ENCODE peak calls at places on chromosomes 3 and 15, in seven cellular contexts. S, N, R, K, F, J and M are unnamed samples.

GRCh38 chr3:72618739-72619138 is 229.5 kb downstream of the SHQ1 start:
- DNase-seq in S (no peak), N (no peak), R (no peak), K (no peak), F (no peak), J (no peak), M (no peak)

GRCh38 chr15:56917652-56918045 is 795 bp upstream of the TCF12 start:
- DNase-seq in S (peak; percentile 11), N (no peak), R (no peak), K (no peak), F (no peak), J (no peak), M (no peak)

GRCh38 chr3:140206196-140207040 is 271.4 kb downstream of the CLSTN2 start:
- DNase-seq in S (no peak), N (peak; percentile 17), R (peak; percentile 18), K (peak; percentile 38), F (peak; percentile 32), J (peak; percentile 27), M (peak; percentile 18)

GRCh38 chr15:74780983-74781672 is 752 bp upstream of the CSK start:
- DNase-seq in S (no peak), N (no peak), R (peak; percentile 28), K (no peak), F (peak; percentile 31), J (no peak), M (no peak)

GRCh38 chr3:80384811-80385210 is 617.0 kb upstream of the ROBO1 start:
- DNase-seq in S (no peak), N (no peak), R (no peak), K (no peak), F (no peak), J (no peak), M (no peak)

GRCh38 chr15:89492934-89493631 is 3.3 kb downstream of the RHCG start:
- DNase-seq in S (no peak), N (no peak), R (no peak), K (no peak), F (no peak), J (no peak), M (no peak)

GRCh38 chr3:85481411-85482192 is 522.8 kb downstream of the CADM2 start:
- DNase-seq in S (no peak), N (no peak), R (no peak), K (no peak), F (no peak), J (no peak), M (no peak)

GRCh38 chr3:158158969-158159368 is 49.1 kb downstream of the RSRC1 start:
- DNase-seq in S (no peak), N (no peak), R (no peak), K (no peak), F (no peak), J (no peak), M (no peak)

GRCh38 chr15:96314508-96314907 is 16.0 kb upstream of the NR2F2 start:
- DNase-seq in S (no peak), N (no peak), R (no peak), K (no peak), F (no peak), J (no peak), M (no peak)

GRCh38 chr3:175111036-175111435 is 251.9 kb downstream of the NAALADL2 start:
- DNase-seq in S (no peak), N (no peak), R (peak; percentile 73), K (no peak), F (peak; percentile 63), J (peak; percentile 36), M (no peak)

GRCh38 chr3:52067046-52067445 is 10.7 kb upstream of the DUSP7 start:
- DNase-seq in S (no peak), N (no peak), R (no peak), K (no peak), F (no peak), J (no peak), M (no peak)

GRCh38 chr3:96266395-96267187 is 547.8 kb upstream of the EPHA6 start:
- DNase-seq in S (no peak), N (no peak), R (no peak), K (no peak), F (no peak), J (peak; percentile 69), M (no peak)

GRCh38 chr3:72441284-72441994 is 406.8 kb downstream of the SHQ1 start:
- DNase-seq in S (no peak), N (no peak), R (peak; percentile 6), K (no peak), F (peak; percentile 30), J (peak; percentile 28), M (no peak)

GRCh38 chr3:21621396-21621695 is 129.7 kb downstream of the ZNF385D start:
- DNase-seq in S (no peak), N (no peak), R (peak; percentile 22), K (no peak), F (peak; percentile 73), J (peak; percentile 56), M (no peak)

GRCh38 chr15:38038659-38039442 is 104.4 kb downstream of the TMCO5A start:
- DNase-seq in S (no peak), N (no peak), R (peak; percentile 89), K (no peak), F (peak; percentile 53), J (peak; percentile 75), M (no peak)

GRCh38 chr3:16024548-16024947 is 149.9 kb upstream of the GALNT15 start:
- DNase-seq in S (no peak), N (no peak), R (no peak), K (no peak), F (no peak), J (no peak), M (no peak)

GRCh38 chr15:80576519-80577090 is 118.5 kb upstream of the ABHD17C start:
- DNase-seq in S (no peak), N (no peak), R (no peak), K (no peak), F (no peak), J (no peak), M (no peak)

GRCh38 chr3:153138267-153139210 is 23.5 kb upstream of the RAP2B start:
- DNase-seq in S (peak; percentile 25), N (peak; percentile 19), R (peak; percentile 96), K (no peak), F (peak; percentile 91), J (peak; percentile 93), M (peak; percentile 38)

GRCh38 chr3:187714404-187714979 is 12.1 kb upstream of the RTP2 start:
- DNase-seq in S (peak; percentile 75), N (peak; percentile 80), R (peak; percentile 73), K (peak; percentile 81), F (peak; percentile 80), J (peak; percentile 82), M (peak; percentile 72)

GRCh38 chr3:81463761-81464160 is 297.7 kb downstream of the GBE1 start:
- DNase-seq in S (no peak), N (no peak), R (no peak), K (no peak), F (no peak), J (peak; percentile 44), M (no peak)

GRCh38 chr15:101359365-101359947 is 64.4 kb upstream of the SNRPA1 start:
- DNase-seq in S (no peak), N (no peak), R (peak; percentile 9), K (no peak), F (no peak), J (no peak), M (no peak)

GRCh38 chr3:20669184-20669583 is 483.2 kb upstream of the SGO1 start:
- DNase-seq in S (no peak), N (peak; percentile 80), R (no peak), K (no peak), F (peak; percentile 69), J (peak; percentile 66), M (no peak)

DNA sequence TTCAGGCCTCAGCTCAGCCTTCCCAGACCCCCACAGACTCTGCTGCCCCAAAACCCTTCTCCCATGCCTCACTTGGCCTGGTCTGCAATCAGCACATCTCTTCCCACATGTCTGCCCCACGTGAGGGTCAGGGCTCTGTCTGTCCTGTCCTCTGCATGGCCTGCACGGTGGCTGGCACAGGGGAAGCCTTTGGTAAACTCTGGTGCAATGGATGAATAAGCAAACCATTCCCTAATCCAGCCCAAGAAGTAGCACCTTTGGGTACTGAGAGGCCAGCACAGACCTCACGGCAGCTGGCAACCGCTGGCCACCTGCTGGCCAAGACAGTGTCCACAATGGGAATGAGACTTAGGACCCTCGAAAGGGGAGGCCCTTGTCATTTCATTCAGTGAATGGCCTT is 27.7 kb downstream of the ABTB1 start:
- DNase-seq in S (no peak), N (no peak), R (no peak), K (no peak), F (no peak), J (no peak), M (no peak)
- TF ChIP-seq CTCF in S (no peak), N (no peak), R (no peak), K (no peak), F (no peak), J (no peak), M (no peak)

GRCh38 chr3:184347321-184348056 is 10.1 kb downstream of the FAM131A start:
- DNase-seq in S (no peak), N (no peak), R (no peak), K (no peak), F (peak; percentile 63), J (peak; percentile 71), M (no peak)

GRCh38 chr3:184348057-184348382 is 10.6 kb downstream of the FAM131A start:
- DNase-seq in S (no peak), N (no peak), R (no peak), K (no peak), F (no peak), J (no peak), M (no peak)

GRCh38 chr3:184344579-184345350 is 7.4 kb downstream of the FAM131A start:
- DNase-seq in S (no peak), N (no peak), R (no peak), K (no peak), F (no peak), J (no peak), M (no peak)

GRCh38 chr3:184346480-184346879 is 9.1 kb downstream of the FAM131A start:
- DNase-seq in S (no peak), N (no peak), R (no peak), K (no peak), F (no peak), J (no peak), M (no peak)

DNA sequence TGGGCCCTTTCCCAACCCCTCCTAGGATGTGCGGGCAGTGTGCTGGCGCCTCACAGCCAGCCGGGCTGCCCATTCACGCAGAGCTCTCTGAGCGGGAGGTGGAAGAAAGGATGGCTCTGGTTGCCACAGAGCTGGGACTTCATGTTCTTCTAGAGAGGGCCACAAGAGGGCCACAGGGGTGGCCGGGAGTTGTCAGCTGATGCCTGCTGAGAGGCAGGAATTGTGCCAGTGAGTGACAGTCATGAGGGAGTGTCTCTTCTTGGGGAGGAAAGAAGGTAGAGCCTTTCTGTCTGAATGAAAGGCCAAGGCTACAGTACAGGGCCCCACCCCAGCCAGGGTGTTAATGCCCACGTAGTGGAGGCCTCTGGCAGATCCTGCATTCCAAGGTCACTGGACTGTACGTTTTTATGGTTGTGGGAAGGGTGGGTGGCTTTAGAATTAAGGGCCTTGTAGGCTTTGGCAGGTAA is 8.3 kb downstream of the FAM131A start:
- DNase-seq in S (peak; percentile 45), N (peak; percentile 67), R (peak; percentile 50), K (peak; percentile 73), F (peak; percentile 70), J (peak; percentile 51), M (peak; percentile 65)
- TF ChIP-seq CTCF in S (no peak), N (peak; percentile 57), R (peak; percentile 41), K (no peak), F (peak; percentile 60), J (peak; percentile 46), M (no peak)

GRCh38 chr3:141370065-141370533 is 1.8 kb downstream of the ZBTB38 start:
- DNase-seq in S (peak; percentile 82), N (peak; percentile 81), R (peak; percentile 90), K (peak; percentile 23), F (peak; percentile 97), J (peak; percentile 96), M (peak; percentile 79)
- TF ChIP-seq CTCF in S (peak; percentile 52), N (peak; percentile 61), R (peak; percentile 36), K (no peak), F (peak; percentile 19), J (peak; percentile 52), M (peak; percentile 49)

GRCh38 chr15:58228708-58229107 is 90.5 kb downstream of the AQP9 start:
- DNase-seq in S (no peak), N (peak; percentile 39), R (peak; percentile 90), K (no peak), F (peak; percentile 81), J (peak; percentile 75), M (no peak)
- TF ChIP-seq CTCF in S (no peak), N (no peak), R (no peak), K (no peak), F (no peak), J (no peak), M (no peak)